ENCODE peak calls at places on chromosomes 6 and 20, in seven cellular contexts. J, L, M, T, S, F and D are unnamed samples.

GRCh38 chr6:4794140-4794707 is 18.0 kb downstream of the CDYL start:
- DNase-seq in J (no peak), L (no peak), M (no peak), T (no peak), S (no peak), F (no peak), D (no peak)

GRCh38 chr20:31675828-31676533 is 38.3 kb downstream of the COX4I2 start:
- DNase-seq in J (no peak), L (no peak), M (no peak), T (no peak), S (peak; percentile 25), F (peak; percentile 46), D (no peak)

GRCh38 chr6:105651969-105652368 is 249.1 kb upstream of the PREP start:
- DNase-seq in J (no peak), L (no peak), M (no peak), T (no peak), S (no peak), F (no peak), D (no peak)

GRCh38 chr20:36504295-36504694 is 37.0 kb upstream of the MYL9 start:
- DNase-seq in J (no peak), L (no peak), M (no peak), T (no peak), S (no peak), F (no peak), D (no peak)

GRCh38 chr6:154234019-154234772 is 122.4 kb downstream of the IPCEF1 start:
- DNase-seq in J (no peak), L (no peak), M (no peak), T (no peak), S (no peak), F (no peak), D (no peak)

GRCh38 chr6:16854986-16855385 is 93.7 kb upstream of the ATXN1 start:
- DNase-seq in J (no peak), L (no peak), M (no peak), T (no peak), S (peak; percentile 10), F (no peak), D (no peak)

GRCh38 chr20:3378138-3378537 is 29.3 kb downstream of the DNAAF9 start:
- DNase-seq in J (no peak), L (no peak), M (no peak), T (no peak), S (no peak), F (no peak), D (no peak)

GRCh38 chr6:37399131-37399530 is 33.9 kb upstream of the CMTR1 start:
- DNase-seq in J (no peak), L (no peak), M (no peak), T (no peak), S (no peak), F (no peak), D (no peak)

GRCh38 chr6:40807484-40807883 is 220.3 kb upstream of the LRFN2 start:
- DNase-seq in J (peak; percentile 65), L (no peak), M (no peak), T (no peak), S (no peak), F (no peak), D (no peak)

GRCh38 chr20:49133571-49133970 is 54.6 kb downstream of the STAU1 start:
- DNase-seq in J (no peak), L (no peak), M (no peak), T (no peak), S (no peak), F (no peak), D (no peak)

GRCh38 chr6:107128175-107128574 is 12.9 kb upstream of the BEND3 start:
- DNase-seq in J (no peak), L (no peak), M (no peak), T (no peak), S (peak; percentile 61), F (no peak), D (no peak)

GRCh38 chr20:25317351-25318075 is 69.6 kb downstream of the PYGB start:
- DNase-seq in J (no peak), L (no peak), M (no peak), T (no peak), S (no peak), F (no peak), D (no peak)

GRCh38 chr6:112044856-112045255 is 9.0 kb upstream of the CCN6 start:
- DNase-seq in J (peak; percentile 54), L (peak; percentile 90), M (no peak), T (peak; percentile 65), S (peak; percentile 93), F (no peak), D (peak; percentile 67)

GRCh38 chr6:16481680-16482079 is 243.3 kb downstream of the GMPR start:
- DNase-seq in J (no peak), L (no peak), M (no peak), T (no peak), S (no peak), F (no peak), D (no peak)

GRCh38 chr20:17662333-17663039 is 19.6 kb downstream of the RRBP1 start:
- DNase-seq in J (no peak), L (peak; percentile 88), M (no peak), T (peak; percentile 77), S (peak; percentile 48), F (no peak), D (no peak)

GRCh38 chr6:33417127-33417902 is 592 bp downstream of the CUTA start:
- DNase-seq in J (peak; percentile 75), L (peak; percentile 75), M (no peak), T (peak; percentile 82), S (peak; percentile 94), F (no peak), D (peak; percentile 66)

GRCh38 chr20:20440473-20440872 is 72.6 kb downstream of the INSM1 start:
- DNase-seq in J (no peak), L (no peak), M (no peak), T (no peak), S (no peak), F (no peak), D (no peak)

GRCh38 chr6:62998022-62998421 is 213.2 kb upstream of the FKBP1C start:
- DNase-seq in J (no peak), L (no peak), M (no peak), T (no peak), S (no peak), F (no peak), D (no peak)

GRCh38 chr6:136779682-136780081 is 12.6 kb downstream of the MAP3K5 start:
- DNase-seq in J (no peak), L (no peak), M (no peak), T (no peak), S (no peak), F (no peak), D (no peak)

GRCh38 chr6:169156108-169156821 is 97.4 kb downstream of the THBS2 start:
- DNase-seq in J (no peak), L (no peak), M (no peak), T (no peak), S (peak; percentile 71), F (no peak), D (no peak)

GRCh38 chr20:50395258-50395729 is 114.9 kb upstream of the PTPN1 start:
- DNase-seq in J (no peak), L (peak; percentile 46), M (no peak), T (no peak), S (peak; percentile 34), F (no peak), D (no peak)

GRCh38 chr6:27388293-27389197 is at the start of gene ZNF391:
- DNase-seq in J (peak; percentile 87), L (peak; percentile 93), M (peak; percentile 54), T (peak; percentile 91), S (peak; percentile 80), F (peak; percentile 79), D (peak; percentile 37)

GRCh38 chr6:152552616-152553209 is 84.4 kb downstream of the SYNE1 start:
- DNase-seq in J (peak; percentile 43), L (peak; percentile 78), M (peak; percentile 66), T (peak; percentile 59), S (peak; percentile 77), F (peak; percentile 72), D (peak; percentile 37)

GRCh38 chr6:88499436-88499835 is 333.3 kb upstream of the CNR1 start:
- DNase-seq in J (no peak), L (no peak), M (no peak), T (no peak), S (no peak), F (no peak), D (no peak)

GRCh38 chr6:103983000-103983399 is 876.7 kb downstream of the HACE1 start:
- DNase-seq in J (no peak), L (no peak), M (no peak), T (no peak), S (no peak), F (no peak), D (no peak)

GRCh38 chr6:50272611-50273010 is 222.9 kb upstream of the DEFB112 start:
- DNase-seq in J (peak; percentile 61), L (no peak), M (no peak), T (no peak), S (no peak), F (no peak), D (no peak)

GRCh38 chr6:2919401-2919800 is 16.3 kb upstream of the SERPINB9 start:
- DNase-seq in J (no peak), L (no peak), M (no peak), T (no peak), S (no peak), F (no peak), D (no peak)

GRCh38 chr6:37793067-37793466 is 26.5 kb upstream of the ZFAND3 start:
- DNase-seq in J (no peak), L (no peak), M (no peak), T (no peak), S (no peak), F (no peak), D (no peak)

GRCh38 chr6:13304580-13305255 is 23.6 kb downstream of the TBC1D7 start:
- DNase-seq in J (no peak), L (no peak), M (no peak), T (no peak), S (no peak), F (no peak), D (no peak)

GRCh38 chr6:27503436-27504030 is 30.6 kb upstream of the ZNF184 start:
- DNase-seq in J (peak; percentile 61), L (peak; percentile 38), M (peak; percentile 39), T (peak; percentile 34), S (peak; percentile 78), F (peak; percentile 78), D (no peak)

GRCh38 chr6:88891135-88891845 is 72.1 kb downstream of the RNGTT start:
- DNase-seq in J (peak; percentile 28), L (no peak), M (no peak), T (no peak), S (peak; percentile 20), F (no peak), D (no peak)

GRCh38 chr6:109187399-109188114 is 92.2 kb downstream of the CEP57L1 start:
- DNase-seq in J (peak; percentile 16), L (peak; percentile 52), M (peak; percentile 39), T (peak; percentile 20), S (peak; percentile 28), F (peak; percentile 53), D (no peak)

GRCh38 chr20:25013478-25014380 is 21.2 kb upstream of the APMAP start:
- DNase-seq in J (no peak), L (no peak), M (no peak), T (no peak), S (no peak), F (no peak), D (no peak)

GRCh38 chr6:19205076-19205475 is 632.1 kb upstream of the ID4 start:
- DNase-seq in J (no peak), L (no peak), M (no peak), T (no peak), S (no peak), F (no peak), D (no peak)

GRCh38 chr20:57102160-57102559 is 164.3 kb downstream of the BMP7 start:
- DNase-seq in J (no peak), L (no peak), M (no peak), T (no peak), S (no peak), F (no peak), D (no peak)

GRCh38 chr6:149948011-149948410 is 6.2 kb downstream of the ULBP2 start:
- DNase-seq in J (no peak), L (no peak), M (no peak), T (no peak), S (no peak), F (no peak), D (no peak)

GRCh38 chr20:32386091-32386490 is 28.0 kb downstream of the ASXL1 start:
- DNase-seq in J (no peak), L (no peak), M (no peak), T (no peak), S (no peak), F (no peak), D (no peak)